ENCODE peak calls at places on chromosome 15, in ten cellular contexts. C, U, Y, R, Z, V, T, M, X and F are unnamed samples.

GRCh38 chr15:98728811-98729160 is 80.4 kb downstream of the IGF1R start:
- DNase-seq in M (no peak), X (no peak), V (no peak), Z (no peak), Y (no peak), C (no peak), R (no peak), T (no peak), U (no peak), F (no peak)

GRCh38 chr15:58393196-58393790 is 38.5 kb upstream of the LIPC start:
- DNase-seq in R (peak; percentile 71), C (no peak), U (no peak), V (no peak), X (no peak), Z (no peak), T (no peak), M (no peak), Y (no peak), F (no peak)

GRCh38 chr15:68383161-68384074 is 48.5 kb downstream of the ITGA11 start:
- DNase-seq in Y (no peak), T (peak; percentile 42), R (peak; percentile 44), M (peak; percentile 67), C (no peak), V (no peak), X (no peak), Z (peak; percentile 66), U (no peak), F (no peak)

GRCh38 chr15:70419046-70419445 is 321.3 kb upstream of the TLE3 start:
- DNase-seq in X (no peak), V (no peak), U (no peak), C (no peak), M (no peak), Y (no peak), R (no peak), T (no peak), Z (no peak), F (no peak)

GRCh38 chr15:73349191-73349590 is 19.6 kb downstream of the HCN4 start:
- DNase-seq in Z (no peak), T (no peak), Y (no peak), M (no peak), V (no peak), R (no peak), U (no peak), X (no peak), C (no peak), F (no peak)

GRCh38 chr15:57251308-57251707 is 125.0 kb upstream of the CGNL1 start:
- DNase-seq in Z (no peak), M (no peak), R (no peak), Y (no peak), U (no peak), V (no peak), C (no peak), T (no peak), X (no peak), F (no peak)

GRCh38 chr15:56411122-56411749 is 46.0 kb downstream of the TEX9 start:
- DNase-seq in C (no peak), R (no peak), Y (no peak), T (no peak), Z (no peak), M (no peak), V (no peak), U (no peak), X (peak; percentile 1), F (no peak)

GRCh38 chr15:45635191-45635638 is 386 bp downstream of the SQOR start:
- DNase-seq in X (no peak), M (no peak), R (peak; percentile 78), Y (peak; percentile 91), Z (peak; percentile 80), V (peak; percentile 71), U (peak; percentile 81), T (peak; percentile 81), C (peak; percentile 71), F (no peak)

GRCh38 chr15:91710072-91710471 is 143.4 kb upstream of the SLCO3A1 start:
- DNase-seq in T (no peak), Y (no peak), Z (no peak), X (no peak), C (no peak), V (no peak), U (no peak), M (no peak), R (no peak), F (no peak)

GRCh38 chr15:28118083-28118482 is 19.0 kb upstream of the OCA2 start:
- DNase-seq in U (no peak), R (no peak), T (no peak), X (no peak), M (no peak), V (no peak), Z (no peak), Y (no peak), C (no peak), F (no peak)
- H3K36me3 ChIP-seq in U (peaks cover 5% of the 10 kb centered on the region), R (peaks cover 5% of the 10 kb centered on the region), T (no peaks in the 10 kb centered on the region), X (peaks cover 36% of the 10 kb centered on the region), M (peaks cover 58% of the 10 kb centered on the region), V (peaks cover 6% of the 10 kb centered on the region), Z (no peaks in the 10 kb centered on the region), Y (no peaks in the 10 kb centered on the region), C (no peaks in the 10 kb centered on the region), F (peaks cover 36% of the 10 kb centered on the region)

GRCh38 chr15:85742186-85742751 is 52.5 kb downstream of the KLHL25 start:
- DNase-seq in Z (peak; percentile 52), V (no peak), R (no peak), X (no peak), C (no peak), Y (no peak), T (no peak), U (no peak), M (peak; percentile 58), F (no peak)
- H3K36me3 ChIP-seq in Z (no peaks in the 10 kb centered on the region), V (peaks cover 57% of the 10 kb centered on the region), R (no peaks in the 10 kb centered on the region), X (peaks cover 52% of the 10 kb centered on the region), C (peaks cover 14% of the 10 kb centered on the region), Y (peaks cover 10% of the 10 kb centered on the region), T (no peaks in the 10 kb centered on the region), U (peaks cover 15% of the 10 kb centered on the region), M (peaks cover 48% of the 10 kb centered on the region), F (peaks cover 35% of the 10 kb centered on the region)

DNA sequence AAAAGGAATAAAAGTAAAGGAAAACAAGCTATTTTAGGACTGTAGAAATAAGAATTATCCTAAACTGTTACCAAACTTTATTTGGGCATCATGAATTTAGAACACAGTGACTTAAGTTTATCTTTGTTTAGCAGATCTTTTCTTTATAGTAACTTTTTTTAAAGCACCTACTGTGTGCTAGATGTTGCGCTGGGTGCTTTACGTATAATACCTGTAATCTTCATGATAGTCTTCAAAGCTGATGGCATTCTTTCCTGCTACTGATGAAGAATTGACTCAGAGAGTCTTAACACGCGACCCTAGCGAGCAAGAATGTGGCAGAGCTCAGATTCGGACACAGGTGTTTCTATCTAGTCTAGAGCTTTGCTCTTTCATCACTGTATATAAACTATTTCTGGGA is 53.9 kb downstream of the CHD2 start:
- DNase-seq in C (no peak), R (no peak), T (no peak), U (no peak), Z (no peak), X (no peak), Y (no peak), V (no peak), M (no peak), F (no peak)
- H3K36me3 ChIP-seq in C (peaks cover 45% of the 10 kb centered on the region), R (peaks cover 12% of the 10 kb centered on the region), T (peaks cover 22% of the 10 kb centered on the region), U (peaks cover 3% of the 10 kb centered on the region), Z (peaks cover 4% of the 10 kb centered on the region), X (peaks cover 91% of the 10 kb centered on the region), Y (peaks cover 13% of the 10 kb centered on the region), V (peaks cover 30% of the 10 kb centered on the region), M (peaks cover 87% of the 10 kb centered on the region), F (peaks cover 17% of the 10 kb centered on the region)

DNA sequence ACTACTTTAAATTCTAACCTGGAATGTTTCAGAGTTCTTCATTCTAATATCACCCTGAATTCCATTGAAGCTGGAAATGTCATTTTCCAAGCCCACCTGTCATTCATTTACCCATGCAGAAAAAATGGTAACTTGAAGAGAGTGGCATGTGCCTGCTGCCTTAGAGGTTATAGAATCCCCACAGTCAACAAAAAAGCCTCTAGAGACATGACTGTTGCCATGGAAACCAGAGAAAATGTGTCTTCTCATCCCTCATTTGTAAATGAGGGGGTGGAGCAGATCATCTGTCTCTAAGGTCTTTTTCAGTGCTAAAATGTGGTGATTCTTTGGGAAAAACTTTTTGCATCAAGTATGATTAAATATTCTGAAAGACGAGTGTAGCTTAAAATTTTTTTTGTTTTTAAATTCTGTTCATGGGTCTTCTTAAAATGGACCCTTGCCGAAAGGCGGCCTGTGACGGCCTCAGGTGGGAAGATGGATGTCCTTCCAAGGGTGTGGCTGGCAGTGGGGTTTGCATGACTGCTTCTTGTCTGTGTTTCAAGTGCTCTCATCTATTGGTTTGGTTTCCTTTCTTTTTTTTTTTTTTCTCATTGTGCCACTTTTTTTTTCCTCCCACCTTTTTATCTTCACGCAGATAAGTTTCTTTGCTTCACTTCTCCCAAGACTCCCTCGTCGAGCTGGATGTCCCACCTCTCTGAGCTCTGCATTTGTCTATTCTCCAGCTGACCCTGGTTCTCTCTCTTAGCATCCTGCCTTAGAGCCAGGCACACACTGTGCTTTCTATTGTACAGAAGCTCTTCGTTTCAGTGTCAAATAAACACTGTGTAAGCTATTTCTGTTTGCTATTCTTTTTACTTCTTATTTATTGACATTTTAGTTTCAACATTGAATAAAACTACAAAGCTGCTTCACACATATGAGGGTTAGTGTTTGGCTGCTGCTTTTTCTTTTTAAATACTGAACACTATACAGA is 23.0 kb downstream of the TPM1 start:
- DNase-seq in M (no peak), R (no peak), C (no peak), U (no peak), T (no peak), Y (no peak), V (no peak), Z (peak; percentile 49), X (no peak), F (no peak)
- H3K36me3 ChIP-seq in M (peaks cover 72% of the 10 kb centered on the region), R (peaks cover 10% of the 10 kb centered on the region), C (peaks cover 3% of the 10 kb centered on the region), U (peaks cover 39% of the 10 kb centered on the region), T (no peaks in the 10 kb centered on the region), Y (peaks cover 14% of the 10 kb centered on the region), V (peaks cover 22% of the 10 kb centered on the region), Z (no peaks in the 10 kb centered on the region), X (peaks cover 97% of the 10 kb centered on the region), F (peaks cover 35% of the 10 kb centered on the region)